ENCODE peak calls at places on chromosomes 11 and 22, in eight cellular contexts. P is GM23338, Q is tibial artery, C is heart right ventricle, J is neural progenitor cell, V is colonic mucosa, H is fibroblast of mammary gland, L is fibroblast of pulmonary artery. B is an unnamed sample.
A peak's percentile ranks its signal among the peaks of the same experiment; 100 is the strongest.

GRCh38 chr11:131924001-131924400 is 553.6 kb downstream of the NTM start:
- DNase-seq in H (peak; percentile 15), L (no peak), Q (no peak), C (no peak), V (no peak), J (no peak), P (no peak), B (no peak)

GRCh38 chr11:67289651-67290479 is 762 bp downstream of the ANKRD13D start:
- DNase-seq in L (no peak), C (peak; percentile 21), H (no peak), P (peak; percentile 43), Q (no peak), V (no peak), J (peak; percentile 63), B (no peak)

GRCh38 chr22:19497245-19497644 is 17.5 kb downstream of the CDC45 start:
- DNase-seq in H (peak; percentile 90), L (peak; percentile 94), J (no peak), P (no peak), C (no peak), Q (peak; percentile 43), V (no peak), B (peak; percentile 46)

GRCh38 chr11:10669258-10670033 is 24.1 kb downstream of the IRAG1 start:
- DNase-seq in Q (no peak), J (no peak), P (no peak), V (no peak), C (no peak), L (no peak), H (peak; percentile 70), B (peak; percentile 84)

GRCh38 chr22:42300286-42301071 is 30.0 kb upstream of the TCF20 start:
- DNase-seq in Q (no peak), J (no peak), C (no peak), V (no peak), L (no peak), H (no peak), P (no peak), B (no peak)

GRCh38 chr11:108887436-108888238 is 222.8 kb downstream of the DDX10 start:
- DNase-seq in J (no peak), H (peak; percentile 42), Q (no peak), L (peak; percentile 50), P (no peak), V (no peak), C (no peak), B (peak; percentile 91)

GRCh38 chr11:62108017-62108750 is 15.6 kb upstream of the INCENP start:
- DNase-seq in J (peak; percentile 84), L (peak; percentile 85), V (no peak), C (no peak), Q (no peak), H (peak; percentile 75), P (peak; percentile 92), B (peak; percentile 46)

GRCh38 chr11:67484847-67485311 is 2.1 kb downstream of the AIP start:
- DNase-seq in Q (peak; percentile 62), C (no peak), J (no peak), L (no peak), H (no peak), V (peak; percentile 44), P (no peak), B (no peak)

GRCh38 chr11:34650528-34650927 is 29.6 kb downstream of the EHF start:
- DNase-seq in J (no peak), C (no peak), Q (no peak), P (no peak), L (peak; percentile 74), H (peak; percentile 45), V (no peak), B (no peak)

GRCh38 chr11:72736452-72737069 is 15.6 kb downstream of the ARAP1 start:
- DNase-seq in C (no peak), L (peak; percentile 66), V (no peak), H (peak; percentile 70), P (no peak), Q (no peak), J (no peak), B (no peak)

GRCh38 chr11:66070604-66071325 is 693 bp downstream of the PACS1 start:
- DNase-seq in L (peak; percentile 50), P (peak; percentile 56), Q (peak; percentile 85), C (peak; percentile 69), J (peak; percentile 45), V (peak; percentile 50), H (peak; percentile 24), B (no peak)

GRCh38 chr11:64802370-64803162 is 448 bp downstream of the MAP4K2 start:
- DNase-seq in H (no peak), V (peak; percentile 38), L (no peak), Q (no peak), C (no peak), P (peak; percentile 17), J (no peak), B (no peak)

GRCh38 chr11:96098511-96099241 is 174.8 kb upstream of the MTMR2 start:
- DNase-seq in C (no peak), L (peak; percentile 65), P (no peak), V (peak; percentile 43), J (no peak), H (peak; percentile 37), Q (no peak), B (no peak)

GRCh38 chr22:44884968-44885805 is 124.6 kb downstream of the PHF21B start:
- DNase-seq in P (no peak), L (no peak), Q (peak; percentile 54), V (no peak), J (no peak), C (no peak), H (no peak), B (no peak)

GRCh38 chr11:2728663-2729332 is 29.0 kb upstream of the KCNQ1OT1 start:
- DNase-seq in H (no peak), P (no peak), L (no peak), V (no peak), J (no peak), Q (no peak), C (no peak), B (no peak)

GRCh38 chr22:20015971-20016733 is 471 bp downstream of the ARVCF start:
- DNase-seq in V (peak; percentile 34), H (no peak), C (peak; percentile 39), J (peak; percentile 68), Q (peak; percentile 65), P (peak; percentile 76), L (no peak), B (no peak)

GRCh38 chr11:70348191-70348590 is 50.1 kb upstream of the CTTN start:
- DNase-seq in H (no peak), C (no peak), V (no peak), L (no peak), Q (no peak), J (no peak), P (no peak), B (no peak)

GRCh38 chr11:11701070-11701469 is 79.3 kb upstream of the GALNT18 start:
- DNase-seq in L (peak; percentile 1), V (no peak), Q (no peak), C (no peak), P (no peak), H (peak; percentile 47), J (no peak), B (peak; percentile 14)

GRCh38 chr11:130725417-130726233 is 190.7 kb downstream of the SNX19 start:
- DNase-seq in V (no peak), H (peak; percentile 44), Q (no peak), C (no peak), P (no peak), L (no peak), J (no peak), B (no peak)

GRCh38 chr11:133065847-133066485 is 466.3 kb downstream of the OPCML start:
- DNase-seq in L (no peak), C (no peak), J (no peak), H (no peak), P (no peak), V (no peak), Q (no peak), B (no peak)

GRCh38 chr11:121665211-121665838 is 212.6 kb upstream of the SORL1-AS1 start:
- DNase-seq in J (no peak), P (no peak), C (no peak), V (no peak), L (no peak), Q (no peak), H (no peak), B (no peak)

GRCh38 chr22:39960791-39961746 is 872 bp downstream of the TMA7B start:
- DNase-seq in V (no peak), L (peak; percentile 98), Q (no peak), P (no peak), C (no peak), J (no peak), H (peak; percentile 97), B (peak; percentile 77)

GRCh38 chr22:37930952-37931440 is 22.4 kb downstream of the C22orf23 start:
- DNase-seq in Q (no peak), C (no peak), L (no peak), V (no peak), H (no peak), P (no peak), J (no peak), B (no peak)
- TF ChIP-seq CTCF in Q (no peak), C (no peak), L (no peak), V (peak; percentile 6), H (no peak), P (no peak), J (no peak), B (no peak)

DNA sequence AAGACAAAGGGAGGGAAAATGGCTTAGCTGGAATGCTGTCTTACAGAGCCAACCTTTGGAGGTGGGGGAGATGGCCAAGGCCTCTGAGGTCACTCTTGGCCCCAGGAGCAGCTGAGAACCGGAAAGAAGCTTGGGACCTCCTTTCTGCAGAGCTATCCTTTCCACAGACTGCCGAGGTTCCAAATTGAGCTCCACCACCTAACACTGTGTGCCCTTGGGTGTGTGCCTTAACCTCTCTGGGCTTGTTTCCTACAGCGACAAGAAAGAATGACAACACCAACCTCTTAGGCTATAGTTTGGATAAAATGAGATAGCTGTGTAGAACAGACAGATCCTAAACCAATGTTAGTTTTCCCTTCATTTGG is 23.2 kb downstream of the RTN4RL2 start:
- DNase-seq in L (no peak), Q (no peak), C (no peak), P (no peak), J (no peak), H (no peak), V (no peak), B (no peak)
- H3K4me3 ChIP-seq in L (no peak overlapping the region), Q (no peak overlapping the region), C (no peak overlapping the region), P (peak overlapping the region; percentile 93), J (peak overlapping the region; percentile 67), H (no peak overlapping the region), V (no peak overlapping the region), B (no peak overlapping the region)

GRCh38 chr22:28989912-28990311 is 71.7 kb downstream of the C22orf31 start:
- DNase-seq in Q (no peak), V (no peak), J (no peak), H (no peak), P (no peak), L (no peak), C (no peak), B (no peak)
- TF ChIP-seq CTCF in Q (no peak), V (no peak), J (no peak), H (no peak), P (no peak), L (no peak), C (no peak), B (no peak)

DNA sequence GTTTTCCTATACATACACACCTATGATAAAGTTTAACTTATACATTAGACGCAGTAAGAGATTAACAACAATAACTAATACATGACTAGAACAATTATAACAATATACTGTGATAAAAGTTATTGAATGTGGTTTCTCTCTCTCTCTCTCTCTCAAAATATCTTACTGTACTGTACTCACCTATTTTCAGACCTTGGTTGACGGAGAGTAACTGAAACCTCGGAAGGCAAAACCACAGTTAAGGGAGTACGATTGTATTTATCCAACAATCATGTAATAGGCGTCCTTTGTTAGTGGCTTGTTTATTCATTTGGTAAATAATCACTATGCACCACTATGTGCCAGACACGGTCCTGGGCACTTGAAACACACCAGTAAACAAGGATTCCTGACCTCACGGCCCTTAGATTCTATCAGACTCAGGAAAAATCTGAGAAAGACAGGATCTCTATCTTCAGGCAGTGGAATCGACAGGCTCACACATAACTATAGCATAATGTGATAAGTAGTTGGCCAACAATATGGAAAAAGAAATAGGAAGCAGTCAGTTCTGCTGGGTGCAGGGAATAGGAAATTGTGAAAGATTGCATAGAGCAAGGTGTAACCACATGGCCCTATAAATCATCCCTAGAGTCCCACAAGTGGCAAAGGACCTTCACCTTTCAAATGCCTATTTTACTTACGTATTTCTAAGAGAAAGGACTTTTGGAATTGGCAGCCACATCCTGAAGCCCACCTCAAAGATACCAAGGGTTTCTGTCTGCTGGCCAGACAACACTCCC is 12.0 kb downstream of the ETS1 start:
- DNase-seq in C (no peak), P (no peak), Q (no peak), L (no peak), V (no peak), J (no peak), H (no peak), B (no peak)
- H3K4me3 ChIP-seq in C (no peak overlapping the region), P (no peak overlapping the region), Q (no peak overlapping the region), L (no peak overlapping the region), V (no peak overlapping the region), J (no peak overlapping the region), H (no peak overlapping the region), B (no peak overlapping the region)

B was measured in AG09309.